ENCODE peak calls at places on chromosomes 13 and 19, in four cellular contexts. T is neural crest cell; K is D341Med; R is stimulated activated CD4-positive, alpha-beta T cell treated with anti-CD3 and anti-CD28 coated beads, Interleukin-2, amount 100 ng/mL, for 48 hours. O is an unnamed sample.

GRCh38 chr19:55613930-55614710 is 8.7 kb downstream of the ZNF865 start:
- DNase-seq in R (no peak), T (no peak), K (no peak), O (no peak)

GRCh38 chr13:94784066-94784465 is 71.7 kb upstream of the SOX21 start:
- DNase-seq in T (no peak), R (no peak), K (no peak), O (no peak)

GRCh38 chr19:55563261-55563690 is 17.4 kb downstream of the ZNF579 start:
- DNase-seq in R (no peak), T (no peak), K (no peak), O (no peak)

GRCh38 chr13:21009036-21009435 is 52.4 kb downstream of the LATS2 start:
- DNase-seq in T (no peak), R (no peak), K (no peak), O (no peak)

GRCh38 chr13:77860621-77861020 is 58.0 kb downstream of the EDNRB start:
- DNase-seq in K (no peak), R (no peak), T (no peak), O (no peak)

GRCh38 chr19:18593367-18594095 is 4.9 kb downstream of the REX1BD start:
- DNase-seq in K (no peak), T (no peak), R (no peak), O (no peak)

GRCh38 chr13:48475230-48475629 is 57.6 kb downstream of the RCBTB2 start:
- DNase-seq in T (no peak), R (no peak), K (no peak), O (no peak)

GRCh38 chr13:78736142-78736541 is 77.2 kb upstream of the OBI1 start:
- DNase-seq in K (no peak), R (no peak), T (no peak), O (no peak)

GRCh38 chr19:43636121-43636683 is 3.4 kb downstream of the CADM4 start:
- DNase-seq in K (no peak), T (no peak), R (no peak), O (no peak)

GRCh38 chr13:98972627-98973026 is 5.2 kb downstream of the DOCK9 start:
- DNase-seq in T (no peak), R (no peak), K (no peak), O (no peak)

GRCh38 chr13:46183018-46183940 is 1.3 kb upstream of the LCP1 start:
- DNase-seq in R (no peak), K (no peak), T (no peak), O (no peak)

GRCh38 chr13:23069571-23069970 is 111.2 kb upstream of the SGCG start:
- DNase-seq in R (no peak), K (no peak), T (no peak), O (no peak)

GRCh38 chr19:35894342-35894741 is 6.0 kb downstream of the NFKBID start:
- DNase-seq in T (no peak), K (no peak), R (no peak), O (no peak)

GRCh38 chr13:109479991-109480696 is 306.2 kb downstream of the IRS2 start:
- DNase-seq in K (no peak), R (no peak), T (no peak), O (no peak)

GRCh38 chr13:50766043-50766442 is 77.4 kb downstream of the DLEU7 start:
- DNase-seq in K (no peak), T (no peak), R (no peak), O (no peak)

GRCh38 chr13:33276581-33276980 is 9.0 kb downstream of the STARD13 start:
- DNase-seq in R (no peak), K (no peak), T (no peak), O (no peak)